ENCODE peak calls at places on chromosomes 6 and 20, in nine cellular contexts. One of them, this sample, is unnamed.

GRCh38 chr20:25504366-25505135 is 80.8 kb downstream of the NINL start:
- DNase-seq in neural progenitor cell: no peak
- DNase-seq in MM.1S: no peak
- DNase-seq in hepatocyte: no peak
- DNase-seq in OCI-LY7: no peak
- DNase-seq in GM23338: no peak
- DNase-seq in GM23248: no peak
- DNase-seq in HCT116: no peak
- DNase-seq in PC-3: no peak
- DNase-seq in this sample: no peak

GRCh38 chr6:25889877-25890853 is 16.1 kb upstream of the SLC17A3 start:
- DNase-seq in neural progenitor cell: peak; percentile 66
- DNase-seq in MM.1S: peak; percentile 26
- DNase-seq in hepatocyte: peak; percentile 72
- DNase-seq in OCI-LY7: peak; percentile 2
- DNase-seq in GM23338: peak; percentile 73
- DNase-seq in GM23248: peak; percentile 66
- DNase-seq in HCT116: peak; percentile 27
- DNase-seq in PC-3: peak; percentile 75
- DNase-seq in this sample: peak; percentile 58

GRCh38 chr20:13515796-13516533 is 122.8 kb downstream of the TASP1 start:
- DNase-seq in neural progenitor cell: no peak
- DNase-seq in MM.1S: no peak
- DNase-seq in hepatocyte: no peak
- DNase-seq in OCI-LY7: no peak
- DNase-seq in GM23338: no peak
- DNase-seq in GM23248: peak; percentile 35
- DNase-seq in HCT116: no peak
- DNase-seq in PC-3: no peak
- DNase-seq in this sample: peak; percentile 10

GRCh38 chr6:17886891-17887290 is 100.5 kb downstream of the KIF13A start:
- DNase-seq in neural progenitor cell: no peak
- DNase-seq in MM.1S: no peak
- DNase-seq in hepatocyte: no peak
- DNase-seq in OCI-LY7: no peak
- DNase-seq in GM23338: no peak
- DNase-seq in GM23248: peak; percentile 72
- DNase-seq in HCT116: no peak
- DNase-seq in PC-3: no peak
- DNase-seq in this sample: no peak

GRCh38 chr6:28208180-28208659 is 16.9 kb upstream of the ZSCAN9 start:
- DNase-seq in neural progenitor cell: peak; percentile 71
- DNase-seq in MM.1S: no peak
- DNase-seq in hepatocyte: no peak
- DNase-seq in OCI-LY7: no peak
- DNase-seq in GM23338: peak; percentile 66
- DNase-seq in GM23248: peak; percentile 10
- DNase-seq in HCT116: no peak
- DNase-seq in PC-3: no peak
- DNase-seq in this sample: no peak

GRCh38 chr20:44426879-44427785 is 48.5 kb upstream of the TTPAL start:
- DNase-seq in neural progenitor cell: no peak
- DNase-seq in MM.1S: no peak
- DNase-seq in hepatocyte: no peak
- DNase-seq in OCI-LY7: no peak
- DNase-seq in GM23338: no peak
- DNase-seq in GM23248: no peak
- DNase-seq in HCT116: no peak
- DNase-seq in PC-3: no peak
- DNase-seq in this sample: no peak

GRCh38 chr6:42375905-42376304 is 75.8 kb downstream of the TRERF1 start:
- DNase-seq in neural progenitor cell: no peak
- DNase-seq in MM.1S: no peak
- DNase-seq in hepatocyte: no peak
- DNase-seq in OCI-LY7: no peak
- DNase-seq in GM23338: no peak
- DNase-seq in GM23248: no peak
- DNase-seq in HCT116: no peak
- DNase-seq in PC-3: no peak
- DNase-seq in this sample: no peak

GRCh38 chr6:166774292-166774691 is 147.2 kb upstream of the RPS6KA2 start:
- DNase-seq in neural progenitor cell: no peak
- DNase-seq in MM.1S: no peak
- DNase-seq in hepatocyte: no peak
- DNase-seq in OCI-LY7: no peak
- DNase-seq in GM23338: no peak
- DNase-seq in GM23248: no peak
- DNase-seq in HCT116: no peak
- DNase-seq in PC-3: no peak
- DNase-seq in this sample: no peak

GRCh38 chr20:17568972-17569471 is 853 bp upstream of the DSTN start:
- DNase-seq in neural progenitor cell: peak; percentile 57
- DNase-seq in MM.1S: no peak
- DNase-seq in hepatocyte: peak; percentile 93
- DNase-seq in OCI-LY7: no peak
- DNase-seq in GM23338: peak; percentile 63
- DNase-seq in GM23248: peak; percentile 98
- DNase-seq in HCT116: peak; percentile 91
- DNase-seq in PC-3: peak; percentile 98
- DNase-seq in this sample: peak; percentile 81

GRCh38 chr6:137823826-137824501 is 43.1 kb upstream of the TNFAIP3 start:
- DNase-seq in neural progenitor cell: peak; percentile 7
- DNase-seq in MM.1S: no peak
- DNase-seq in hepatocyte: peak; percentile 69
- DNase-seq in OCI-LY7: no peak
- DNase-seq in GM23338: peak; percentile 18
- DNase-seq in GM23248: peak; percentile 82
- DNase-seq in HCT116: no peak
- DNase-seq in PC-3: no peak
- DNase-seq in this sample: peak; percentile 4

GRCh38 chr6:52571099-52571755 is 5.6 kb downstream of the TRAM2 start:
- DNase-seq in neural progenitor cell: no peak
- DNase-seq in MM.1S: no peak
- DNase-seq in hepatocyte: peak; percentile 36
- DNase-seq in OCI-LY7: no peak
- DNase-seq in GM23338: peak; percentile 47
- DNase-seq in GM23248: peak; percentile 79
- DNase-seq in HCT116: no peak
- DNase-seq in PC-3: no peak
- DNase-seq in this sample: peak; percentile 70

GRCh38 chr6:52574709-52575489 is 2.0 kb downstream of the TRAM2 start:
- DNase-seq in neural progenitor cell: no peak
- DNase-seq in MM.1S: peak; percentile 89
- DNase-seq in hepatocyte: peak; percentile 74
- DNase-seq in OCI-LY7: no peak
- DNase-seq in GM23338: no peak
- DNase-seq in GM23248: peak; percentile 89
- DNase-seq in HCT116: no peak
- DNase-seq in PC-3: no peak
- DNase-seq in this sample: no peak

GRCh38 chr6:52570291-52570700 is 6.6 kb downstream of the TRAM2 start:
- DNase-seq in neural progenitor cell: no peak
- DNase-seq in MM.1S: no peak
- DNase-seq in hepatocyte: peak; percentile 55
- DNase-seq in OCI-LY7: no peak
- DNase-seq in GM23338: no peak
- DNase-seq in GM23248: peak; percentile 86
- DNase-seq in HCT116: no peak
- DNase-seq in PC-3: no peak
- DNase-seq in this sample: no peak

GRCh38 chr6:52573295-52573694 is 3.6 kb downstream of the TRAM2 start:
- DNase-seq in neural progenitor cell: peak; percentile 67
- DNase-seq in MM.1S: no peak
- DNase-seq in hepatocyte: no peak
- DNase-seq in OCI-LY7: no peak
- DNase-seq in GM23338: peak; percentile 73
- DNase-seq in GM23248: peak; percentile 61
- DNase-seq in HCT116: no peak
- DNase-seq in PC-3: peak; percentile 29
- DNase-seq in this sample: no peak

GRCh38 chr6:52572536-52572935 is 4.3 kb downstream of the TRAM2 start:
- DNase-seq in neural progenitor cell: no peak
- DNase-seq in MM.1S: no peak
- DNase-seq in hepatocyte: no peak
- DNase-seq in OCI-LY7: no peak
- DNase-seq in GM23338: no peak
- DNase-seq in GM23248: no peak
- DNase-seq in HCT116: no peak
- DNase-seq in PC-3: no peak
- DNase-seq in this sample: no peak
- H3K4me1 ChIP-seq in neural progenitor cell: peaks cover 47% of the 10 kb centered on the region
- H3K4me1 ChIP-seq in MM.1S: peaks cover 58% of the 10 kb centered on the region
- H3K4me1 ChIP-seq in hepatocyte: peaks cover 60% of the 10 kb centered on the region
- H3K4me1 ChIP-seq in OCI-LY7: peaks cover 62% of the 10 kb centered on the region
- H3K4me1 ChIP-seq in GM23338: peaks cover 62% of the 10 kb centered on the region
- H3K4me1 ChIP-seq in GM23248: peaks cover 65% of the 10 kb centered on the region
- H3K4me1 ChIP-seq in HCT116: peaks cover 27% of the 10 kb centered on the region
- H3K4me1 ChIP-seq in PC-3: peaks cover 35% of the 10 kb centered on the region
- H3K4me1 ChIP-seq in this sample: peaks cover 62% of the 10 kb centered on the region

DNA sequence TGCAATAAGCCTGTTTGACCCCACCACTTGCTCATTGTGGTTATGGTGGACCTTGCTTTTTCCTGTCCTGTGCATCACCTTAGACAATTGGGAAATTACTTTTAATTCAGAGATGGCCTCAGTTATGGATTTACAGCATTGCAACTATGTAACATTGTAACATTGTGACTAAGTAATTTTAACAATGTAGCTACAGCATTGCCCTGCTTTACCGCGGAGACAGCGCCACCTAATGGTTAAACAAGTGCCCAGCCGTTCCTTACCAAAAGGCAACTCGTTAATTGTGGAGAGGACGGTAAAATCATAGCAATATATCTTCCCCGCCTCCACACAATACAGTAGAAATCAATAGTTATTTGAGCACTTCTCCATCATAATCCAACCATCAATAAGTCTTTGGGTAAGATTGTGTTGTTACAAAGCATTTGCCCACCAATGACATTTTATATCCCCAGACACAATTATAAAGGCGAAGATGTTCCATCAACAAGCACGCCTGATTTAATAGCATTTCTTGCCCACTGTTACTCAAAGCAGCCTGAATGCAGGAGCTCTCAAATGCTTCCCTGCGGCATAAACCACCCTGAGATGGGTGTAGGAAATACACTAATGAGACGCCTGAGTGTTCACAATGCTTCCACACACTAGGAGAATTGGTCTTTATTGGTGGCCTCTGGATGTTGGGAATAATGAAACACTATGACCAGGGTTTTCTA is 93.7 kb downstream of the PROKR2 start:
- DNase-seq in neural progenitor cell: peak; percentile 78
- DNase-seq in MM.1S: peak; percentile 56
- DNase-seq in hepatocyte: peak; percentile 79
- DNase-seq in OCI-LY7: peak; percentile 70
- DNase-seq in GM23338: peak; percentile 88
- DNase-seq in GM23248: peak; percentile 77
- DNase-seq in HCT116: peak; percentile 18
- DNase-seq in PC-3: peak; percentile 83
- DNase-seq in this sample: no peak
- TF ChIP-seq EZH2phosphoT487 in neural progenitor cell: no peak
- TF ChIP-seq EZH2phosphoT487 in MM.1S: no peak
- TF ChIP-seq EZH2phosphoT487 in hepatocyte: no peak
- TF ChIP-seq EZH2phosphoT487 in OCI-LY7: no peak
- TF ChIP-seq EZH2phosphoT487 in GM23338: no peak
- TF ChIP-seq EZH2phosphoT487 in GM23248: no peak
- TF ChIP-seq EZH2phosphoT487 in HCT116: no peak
- TF ChIP-seq EZH2phosphoT487 in PC-3: no peak
- TF ChIP-seq EZH2phosphoT487 in this sample: no peak

GRCh38 chr6:160363016-160363996 is 15.1 kb downstream of the SLC22A3 start:
- DNase-seq in neural progenitor cell: no peak
- DNase-seq in MM.1S: no peak
- DNase-seq in hepatocyte: no peak
- DNase-seq in OCI-LY7: no peak
- DNase-seq in GM23338: no peak
- DNase-seq in GM23248: no peak
- DNase-seq in HCT116: no peak
- DNase-seq in PC-3: no peak
- DNase-seq in this sample: no peak
- H3K4me1 ChIP-seq in neural progenitor cell: no peaks in the 10 kb centered on the region
- H3K4me1 ChIP-seq in MM.1S: no peaks in the 10 kb centered on the region
- H3K4me1 ChIP-seq in hepatocyte: no peaks in the 10 kb centered on the region
- H3K4me1 ChIP-seq in OCI-LY7: no peaks in the 10 kb centered on the region
- H3K4me1 ChIP-seq in GM23338: no peaks in the 10 kb centered on the region
- H3K4me1 ChIP-seq in GM23248: no peaks in the 10 kb centered on the region
- H3K4me1 ChIP-seq in HCT116: no peaks in the 10 kb centered on the region
- H3K4me1 ChIP-seq in PC-3: peaks cover 10% of the 10 kb centered on the region
- H3K4me1 ChIP-seq in this sample: no peaks in the 10 kb centered on the region

GRCh38 chr20:36352843-36353553 is 46.9 kb downstream of the DLGAP4 start:
- DNase-seq in neural progenitor cell: peak; percentile 24
- DNase-seq in MM.1S: no peak
- DNase-seq in hepatocyte: peak; percentile 33
- DNase-seq in OCI-LY7: no peak
- DNase-seq in GM23338: no peak
- DNase-seq in GM23248: no peak
- DNase-seq in HCT116: no peak
- DNase-seq in PC-3: no peak
- DNase-seq in this sample: no peak
- TF ChIP-seq EZH2phosphoT487 in neural progenitor cell: no peak
- TF ChIP-seq EZH2phosphoT487 in MM.1S: no peak
- TF ChIP-seq EZH2phosphoT487 in hepatocyte: no peak
- TF ChIP-seq EZH2phosphoT487 in OCI-LY7: no peak
- TF ChIP-seq EZH2phosphoT487 in GM23338: no peak
- TF ChIP-seq EZH2phosphoT487 in GM23248: no peak
- TF ChIP-seq EZH2phosphoT487 in HCT116: no peak
- TF ChIP-seq EZH2phosphoT487 in PC-3: no peak
- TF ChIP-seq EZH2phosphoT487 in this sample: no peak

DNA sequence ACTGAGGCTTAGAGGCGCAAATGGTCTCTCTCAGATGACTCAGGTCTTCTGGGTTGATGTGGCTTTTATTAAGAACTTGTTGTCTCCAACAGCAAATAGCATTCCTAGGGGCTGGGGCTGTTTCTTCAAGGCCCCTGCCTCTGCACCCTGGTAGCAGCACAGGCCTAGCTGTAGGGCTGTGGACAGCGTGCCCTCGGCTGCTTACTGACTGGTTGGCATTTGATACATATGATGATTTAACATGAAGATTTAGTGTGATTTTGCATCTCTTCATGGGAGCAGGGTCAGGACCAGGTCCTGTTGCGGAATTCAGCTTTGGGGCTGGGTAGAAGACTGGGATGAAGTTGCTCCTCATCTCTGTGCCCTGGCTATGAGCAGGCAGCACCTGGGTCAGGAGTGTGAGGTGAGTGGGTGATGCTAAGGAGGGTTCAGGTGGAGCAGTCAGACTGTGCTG is 24.3 kb upstream of the IER3 start:
- DNase-seq in neural progenitor cell: no peak
- DNase-seq in MM.1S: no peak
- DNase-seq in hepatocyte: no peak
- DNase-seq in OCI-LY7: no peak
- DNase-seq in GM23338: no peak
- DNase-seq in GM23248: peak; percentile 25
- DNase-seq in HCT116: no peak
- DNase-seq in PC-3: no peak
- DNase-seq in this sample: no peak
- H3K4me1 ChIP-seq in neural progenitor cell: peaks cover 32% of the 10 kb centered on the region
- H3K4me1 ChIP-seq in MM.1S: no peaks in the 10 kb centered on the region
- H3K4me1 ChIP-seq in hepatocyte: peaks cover 37% of the 10 kb centered on the region
- H3K4me1 ChIP-seq in OCI-LY7: peaks cover 8% of the 10 kb centered on the region
- H3K4me1 ChIP-seq in GM23338: peaks cover 36% of the 10 kb centered on the region
- H3K4me1 ChIP-seq in GM23248: peaks cover 31% of the 10 kb centered on the region
- H3K4me1 ChIP-seq in HCT116: peaks cover 76% of the 10 kb centered on the region
- H3K4me1 ChIP-seq in PC-3: peaks cover 36% of the 10 kb centered on the region
- H3K4me1 ChIP-seq in this sample: peaks cover 32% of the 10 kb centered on the region

GRCh38 chr6:54598787-54599309 is 247.7 kb upstream of the FAM83B start:
- DNase-seq in neural progenitor cell: no peak
- DNase-seq in MM.1S: no peak
- DNase-seq in hepatocyte: no peak
- DNase-seq in OCI-LY7: no peak
- DNase-seq in GM23338: no peak
- DNase-seq in GM23248: peak; percentile 14
- DNase-seq in HCT116: no peak
- DNase-seq in PC-3: peak; percentile 56
- DNase-seq in this sample: no peak
- TF ChIP-seq EZH2phosphoT487 in neural progenitor cell: no peak
- TF ChIP-seq EZH2phosphoT487 in MM.1S: no peak
- TF ChIP-seq EZH2phosphoT487 in hepatocyte: no peak
- TF ChIP-seq EZH2phosphoT487 in OCI-LY7: no peak
- TF ChIP-seq EZH2phosphoT487 in GM23338: no peak
- TF ChIP-seq EZH2phosphoT487 in GM23248: no peak
- TF ChIP-seq EZH2phosphoT487 in HCT116: no peak
- TF ChIP-seq EZH2phosphoT487 in PC-3: no peak
- TF ChIP-seq EZH2phosphoT487 in this sample: no peak